ENCODE peak calls at places on chromosomes 13 and 19, in eight cellular contexts. Y is adrenal gland, B is HFFc6, R is HCT116, I is progenitor cell of endocrine pancreas, X is choroid plexus epithelial cell, F is A549, L is AG09319. H is an unnamed sample.

GRCh38 chr13:87622921-87623320 is 48.2 kb upstream of the SLITRK5 start:
- DNase-seq in R (no peak), F (no peak), I (no peak), L (no peak), X (no peak), B (no peak), Y (no peak), H (no peak)

GRCh38 chr19:50836543-50837195 is 3.3 kb upstream of the KLK15 start:
- DNase-seq in Y (no peak), R (no peak), L (no peak), I (no peak), X (no peak), B (no peak), F (no peak), H (no peak)

GRCh38 chr19:49888478-49888901 is 8.2 kb downstream of the IL4I1 start:
- DNase-seq in I (no peak), Y (no peak), F (no peak), R (no peak), L (no peak), X (no peak), B (no peak), H (no peak)

GRCh38 chr13:100314132-100314910 is 225.4 kb downstream of the PCCA start:
- DNase-seq in R (no peak), F (no peak), B (no peak), I (no peak), Y (no peak), L (no peak), X (no peak), H (no peak)

GRCh38 chr19:37999309-38000213 is 92.6 kb downstream of the SIPA1L3 start:
- DNase-seq in Y (peak), R (peak), F (peak), X (peak), B (peak), I (no peak), L (peak), H (no peak)

GRCh38 chr19:10568444-10568825 is 344 bp downstream of the CDKN2D start:
- DNase-seq in Y (peak), B (no peak), L (no peak), F (peak), I (no peak), X (no peak), R (no peak), H (peak)

GRCh38 chr13:98959299-98959698 is 18.6 kb downstream of the DOCK9 start:
- DNase-seq in R (no peak), Y (no peak), B (no peak), L (no peak), X (no peak), F (no peak), I (no peak), H (no peak)

GRCh38 chr13:78960881-78961280 is 301.9 kb upstream of the OBI1 start:
- DNase-seq in R (no peak), F (no peak), L (no peak), Y (no peak), X (no peak), I (no peak), B (no peak), H (no peak)

GRCh38 chr13:46126074-46126473 is 21.2 kb upstream of the CPB2 start:
- DNase-seq in B (no peak), I (no peak), X (no peak), F (no peak), L (no peak), Y (no peak), R (no peak), H (no peak)

GRCh38 chr19:30871979-30872378 is 477.3 kb downstream of the TSHZ3 start:
- DNase-seq in X (no peak), Y (no peak), R (no peak), L (no peak), B (no peak), I (no peak), F (no peak), H (no peak)

GRCh38 chr13:105165449-105166125 is 1369.9 kb downstream of the EFNB2 start:
- DNase-seq in F (no peak), I (no peak), L (no peak), X (peak), R (no peak), B (no peak), Y (no peak), H (peak)

GRCh38 chr13:109415057-109415456 is 371.3 kb downstream of the IRS2 start:
- DNase-seq in I (no peak), R (no peak), F (no peak), B (no peak), X (no peak), L (no peak), Y (no peak), H (no peak)

GRCh38 chr19:10142701-10143375 is 23.1 kb upstream of the EIF3G start:
- DNase-seq in I (no peak), L (no peak), Y (no peak), X (no peak), F (no peak), R (no peak), B (no peak), H (no peak)

GRCh38 chr13:21974741-21975140 is 303.9 kb downstream of the FGF9 start:
- DNase-seq in R (no peak), X (no peak), B (no peak), Y (no peak), F (no peak), L (no peak), I (no peak), H (no peak)

GRCh38 chr19:10727599-10728250 is 9.8 kb downstream of the DNM2 start:
- DNase-seq in X (no peak), B (no peak), Y (no peak), F (no peak), I (no peak), R (no peak), L (no peak), H (no peak)

GRCh38 chr13:65966991-65967451 is 1263.1 kb downstream of the PCDH9 start:
- DNase-seq in B (peak), R (peak), L (no peak), I (no peak), Y (no peak), X (peak), F (peak), H (no peak)

GRCh38 chr19:41366089-41366488 is 2.1 kb upstream of the B9D2 start:
- DNase-seq in X (no peak), Y (no peak), I (no peak), B (no peak), L (no peak), R (no peak), F (peak), H (peak)
- TF ChIP-seq CTCF in X (peak), Y (peak), I (peak), B (peak), L (no peak), R (no peak), F (peak), H (peak)

GRCh38 chr19:17441241-17442135 is 7.0 kb downstream of the TMEM221 start:
- DNase-seq in X (peak), Y (no peak), I (no peak), L (no peak), F (peak), R (no peak), B (peak), H (no peak)
- TF ChIP-seq CTCF in X (peak), Y (peak), I (peak), L (peak), F (peak), R (peak), B (peak), H (no peak)

DNA sequence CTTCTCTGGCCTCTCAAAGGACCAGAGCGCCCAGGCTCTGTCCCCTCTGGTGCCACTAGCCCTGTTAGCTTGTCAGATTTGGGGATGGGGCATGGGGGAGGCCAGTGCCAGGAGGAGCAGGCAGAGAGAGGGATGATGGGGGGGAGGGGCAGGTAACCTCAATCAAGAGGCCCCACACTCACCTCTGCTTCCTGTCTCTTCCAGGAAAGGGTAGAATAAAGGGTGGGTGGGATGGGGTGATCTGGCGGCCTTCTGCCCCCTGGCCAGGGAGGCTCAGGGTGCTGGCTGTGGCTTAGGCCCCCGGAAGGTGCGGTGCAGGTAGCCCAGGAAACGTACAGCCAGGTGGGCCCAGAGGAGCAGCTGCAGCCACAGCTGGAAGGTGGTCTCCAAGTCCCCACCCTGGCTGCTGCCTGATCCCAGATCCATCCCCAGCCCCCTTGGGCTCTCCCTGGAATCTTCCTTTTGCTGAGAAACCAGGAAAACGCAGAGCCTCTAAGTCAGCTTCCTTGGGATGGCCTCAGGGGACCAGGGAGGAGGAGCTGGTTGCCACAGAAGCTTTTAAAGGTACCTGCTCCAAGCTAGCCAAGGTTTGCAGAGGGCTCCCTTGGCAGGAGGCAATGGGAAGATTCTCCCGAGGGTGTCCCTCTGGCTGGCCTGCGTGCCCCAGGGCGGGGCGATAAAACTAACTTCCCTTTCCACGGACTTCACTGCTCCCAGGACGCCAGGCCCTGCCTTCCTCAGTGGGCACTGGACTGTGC is 5.3 kb downstream of the PRKACA start:
- DNase-seq in Y (peak), R (no peak), L (no peak), B (no peak), F (no peak), X (no peak), I (no peak), H (no peak)
- TF ChIP-seq CTCF in Y (no peak), R (no peak), L (no peak), B (no peak), F (no peak), X (no peak), I (no peak), H (no peak)

GRCh38 chr19:56217039-56217949 is 15.2 kb downstream of the ZSCAN5C start:
- DNase-seq in I (peak), Y (peak), B (no peak), R (no peak), L (no peak), F (no peak), X (peak), H (peak)

DNA sequence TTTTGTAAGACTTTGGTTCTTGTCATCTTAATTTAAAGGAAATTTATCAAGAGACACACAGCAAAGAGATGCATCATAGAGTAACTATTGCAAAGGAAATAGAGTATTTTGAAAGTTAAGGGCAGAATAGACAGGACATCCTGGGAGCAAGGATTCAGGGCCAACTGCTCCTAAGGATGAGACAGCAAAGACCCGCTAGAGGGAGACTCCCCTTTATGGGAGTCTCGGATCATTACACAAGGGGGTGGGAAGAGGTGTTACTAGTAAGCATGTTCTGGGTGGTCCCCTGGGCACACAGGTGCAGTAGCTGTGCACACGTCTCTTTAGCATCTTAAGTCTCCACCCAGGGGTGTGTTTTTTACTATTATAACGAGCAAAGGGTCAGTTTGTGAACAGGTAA is 9.6 kb downstream of the ZSCAN5C start:
- DNase-seq in X (no peak), I (no peak), L (no peak), B (no peak), Y (no peak), F (no peak), R (no peak), H (no peak)
- TF ChIP-seq CTCF in X (no peak), I (no peak), L (no peak), B (no peak), Y (no peak), F (no peak), R (no peak), H (no peak)

GRCh38 chr13:23147264-23147663 is 33.5 kb upstream of the SGCG start:
- DNase-seq in Y (no peak), R (no peak), X (no peak), L (no peak), F (no peak), B (no peak), I (no peak), H (no peak)
- TF ChIP-seq CTCF in Y (no peak), R (no peak), X (no peak), L (no peak), F (no peak), B (no peak), I (no peak), H (no peak)

GRCh38 chr13:94090773-94091172 is 388.7 kb downstream of the DCT start:
- DNase-seq in Y (no peak), L (no peak), X (peak), B (no peak), R (no peak), I (no peak), F (no peak), H (no peak)

GRCh38 chr13:94093652-94094310 is 385.7 kb downstream of the DCT start:
- DNase-seq in Y (no peak), X (no peak), I (no peak), F (no peak), B (no peak), R (no peak), L (no peak), H (no peak)

DNA sequence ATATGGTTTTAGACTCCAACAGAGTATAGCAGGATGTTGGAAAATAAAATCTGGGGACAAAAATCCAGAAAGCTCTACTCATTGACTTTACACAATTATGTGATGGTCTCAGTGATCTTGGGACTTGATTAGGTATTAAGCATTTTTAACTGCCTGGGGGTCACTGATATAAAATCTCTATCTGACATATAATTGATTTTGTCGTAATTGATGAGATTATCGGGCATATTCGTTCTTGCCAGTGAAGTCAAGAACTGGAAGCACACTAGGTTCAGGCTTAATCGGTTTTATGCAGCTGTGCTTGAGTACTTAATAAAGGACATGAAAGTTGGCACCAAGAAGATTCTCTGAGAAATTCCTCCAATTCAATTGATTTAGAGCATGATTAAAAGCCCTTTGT is 390.7 kb downstream of the DCT start:
- DNase-seq in X (no peak), Y (no peak), B (no peak), F (no peak), L (no peak), I (no peak), R (no peak), H (no peak)
- TF ChIP-seq CTCF in X (no peak), Y (no peak), B (no peak), F (no peak), L (no peak), I (no peak), R (no peak), H (no peak)

DNA sequence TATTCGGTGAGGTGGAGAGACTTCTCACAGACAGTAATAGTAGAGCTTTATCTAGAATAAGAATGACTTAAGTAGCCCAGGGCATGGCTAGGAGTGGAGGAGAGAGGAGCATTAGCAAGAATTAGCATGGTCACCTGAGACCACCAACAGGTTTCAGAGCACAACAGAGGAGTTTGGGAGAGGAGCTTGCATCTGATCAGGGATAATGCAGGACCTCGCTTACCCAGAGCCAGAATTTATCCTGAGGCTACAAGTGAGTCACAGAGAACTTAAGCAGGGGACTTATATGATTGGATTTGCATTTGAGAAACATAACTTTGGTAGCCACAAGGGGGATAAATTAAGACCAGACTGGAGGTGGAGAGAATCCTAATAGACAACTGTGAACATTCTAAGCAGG is 102.1 kb upstream of the FNDC3A start:
- DNase-seq in R (no peak), Y (no peak), B (peak), F (peak), L (no peak), X (peak), I (no peak), H (no peak)
- TF ChIP-seq CTCF in R (no peak), Y (no peak), B (peak), F (no peak), L (peak), X (peak), I (no peak), H (no peak)

DNA sequence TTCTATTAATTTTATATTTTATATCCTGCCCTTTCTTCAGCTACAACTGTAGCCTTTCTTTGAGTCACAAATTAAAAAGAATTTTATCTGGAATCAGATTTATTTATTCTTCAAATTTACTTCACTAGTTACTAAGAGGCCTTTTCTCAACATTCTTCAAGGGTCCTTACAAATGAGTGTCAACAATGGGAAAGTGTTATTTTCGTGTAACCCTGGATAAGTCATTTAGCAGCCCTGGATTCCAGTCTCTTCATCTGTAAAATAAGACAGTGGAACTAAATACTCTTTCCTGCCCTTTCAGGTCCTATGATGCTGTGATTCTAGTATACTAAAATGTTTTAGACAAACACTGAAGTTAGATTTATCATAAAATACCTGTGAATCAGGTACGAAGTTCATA is 397.0 kb downstream of the KLF12 start:
- DNase-seq in I (no peak), L (no peak), B (no peak), F (no peak), X (no peak), R (no peak), Y (no peak), H (no peak)
- TF ChIP-seq CTCF in I (no peak), L (no peak), B (no peak), F (no peak), X (no peak), R (no peak), Y (no peak), H (no peak)

GRCh38 chr19:58406818-58407657 is 1.4 kb upstream of the ZNF584 start:
- DNase-seq in L (no peak), R (no peak), F (peak), I (no peak), Y (no peak), X (peak), B (no peak), H (peak)
- TF ChIP-seq CTCF in L (peak), R (no peak), F (peak), I (peak), Y (peak), X (peak), B (peak), H (peak)

DNA sequence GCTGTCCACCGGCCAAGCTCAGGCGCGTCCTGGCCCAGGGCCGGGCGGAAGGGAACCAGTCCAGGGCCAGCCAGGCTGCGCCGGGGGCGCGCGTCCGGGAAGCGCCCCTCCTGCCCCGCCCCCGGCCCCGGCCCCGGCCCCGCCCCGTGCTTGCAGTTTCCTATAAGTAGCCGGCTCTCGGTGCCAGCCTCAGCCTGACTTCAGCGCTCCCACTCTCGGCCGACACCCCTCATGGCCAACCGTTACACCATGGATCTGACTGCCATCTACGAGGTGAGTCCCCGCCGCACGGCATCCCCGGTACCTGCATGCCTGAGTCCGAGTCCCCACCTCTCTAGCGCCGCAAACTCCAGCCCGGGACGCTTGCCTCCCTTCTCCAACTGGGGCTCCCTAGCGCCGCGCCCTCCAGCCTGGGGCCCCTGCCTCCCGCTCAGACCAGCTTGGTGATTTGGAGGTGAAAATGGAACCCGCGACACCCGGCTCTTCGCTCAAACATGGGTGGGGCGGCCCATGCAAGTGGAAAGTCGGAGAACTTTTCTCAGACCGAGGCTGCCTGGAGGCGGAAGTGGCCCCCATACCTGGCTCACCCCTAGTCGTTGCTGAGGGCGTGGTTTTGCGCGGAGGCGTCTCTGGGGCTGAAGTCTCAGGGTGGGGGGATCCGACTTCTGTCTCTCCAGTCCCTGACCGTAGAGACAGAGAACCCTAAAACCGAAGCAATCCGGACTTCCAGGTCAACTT is at the start of gene ZFP36:
- DNase-seq in F (peak), L (peak), Y (peak), X (peak), B (peak), R (peak), I (peak), H (peak)
- TF ChIP-seq CTCF in F (peak), L (no peak), Y (no peak), X (no peak), B (no peak), R (no peak), I (peak), H (no peak)